ENCODE peak calls at places on chromosomes 16 and 17, in six cellular contexts. Y is coronary artery, C is PC-9, W is dermis microvascular lymphatic vessel endothelial cell, M is fibroblast of the conjunctiva, P is lower lobe of right lung. G is an unnamed sample.

GRCh38 chr17:72334205-72334604 is 213.4 kb downstream of the SOX9 start:
- DNase-seq in M (no peak), C (no peak), P (no peak), W (no peak), Y (no peak), G (no peak)

GRCh38 chr16:72240949-72241348 is 69.0 kb upstream of the PMFBP1 start:
- DNase-seq in P (no peak), C (no peak), W (no peak), M (no peak), Y (no peak), G (no peak)

GRCh38 chr16:69827527-69827926 is 65.4 kb downstream of the WWP2 start:
- DNase-seq in W (no peak), P (no peak), M (no peak), C (no peak), Y (no peak), G (no peak)

GRCh38 chr17:49984283-49984682 is 10.7 kb downstream of the DLX3 start:
- DNase-seq in P (no peak), C (no peak), M (no peak), Y (no peak), W (no peak), G (no peak)

GRCh38 chr17:57927048-57927723 is 28.0 kb downstream of the CUEDC1 start:
- DNase-seq in P (no peak), C (peak), Y (no peak), W (no peak), M (peak), G (no peak)

GRCh38 chr17:50570516-50570915 is 10.0 kb downstream of the CACNA1G start:
- DNase-seq in Y (no peak), M (no peak), W (no peak), C (no peak), P (no peak), G (no peak)

GRCh38 chr17:48587276-48588073 is 2.6 kb downstream of the HOXB3 start:
- DNase-seq in C (no peak), Y (no peak), P (no peak), W (no peak), M (no peak), G (no peak)

GRCh38 chr16:9260665-9261064 is 169.2 kb downstream of the HAPSTR1 start:
- DNase-seq in M (no peak), Y (no peak), W (no peak), P (no peak), C (no peak), G (no peak)

GRCh38 chr16:27177031-27177774 is 26.1 kb upstream of the KDM8 start:
- DNase-seq in Y (no peak), C (no peak), M (peak), P (no peak), W (no peak), G (no peak)

GRCh38 chr17:78357687-78358537 is 2.0 kb downstream of the SOCS3 start:
- DNase-seq in W (no peak), M (no peak), Y (no peak), P (peak), C (no peak), G (no peak)

GRCh38 chr16:30399435-30400186 is 4.4 kb downstream of the ZNF48 start:
- DNase-seq in M (no peak), P (no peak), C (no peak), W (no peak), Y (no peak), G (no peak)

GRCh38 chr16:79380990-79381389 is 219.5 kb downstream of the MAF start:
- DNase-seq in C (no peak), M (no peak), W (peak), Y (no peak), P (no peak), G (no peak)